ENCODE peak calls at places on chromosome 13, in six cellular contexts. F is IMR-90; A is NCI-H1930; P is stimulated activated CD4-positive, alpha-beta T cell treated with anti-CD3 and anti-CD28 coated beads, TNF-alpha, amount 100 ng/mL, for 1 hour; C is heart right ventricle; L is activated naive CD8-positive, alpha-beta T cell treated with anti-CD3 and anti-CD28 coated beads, Interleukin-2, amount 50 U/mL, for 24 hours. D is an unnamed sample.

GRCh38 chr13:77289844-77290243 is 37.0 kb downstream of the MYCBP2 start:
- DNase-seq in P (no peak), C (no peak), L (no peak), F (no peak), A (no peak), D (no peak)

GRCh38 chr13:44407891-44408290 is 34.3 kb downstream of the SERP2 start:
- DNase-seq in C (no peak), P (no peak), L (no peak), A (no peak), F (no peak), D (peak)

GRCh38 chr13:108705031-108705430 is 75.6 kb downstream of the MYO16 start:
- DNase-seq in P (no peak), L (no peak), A (no peak), C (no peak), F (no peak), D (no peak)

GRCh38 chr13:41064493-41064892 is 3.2 kb downstream of the WBP4 start:
- DNase-seq in A (no peak), F (peak), C (no peak), L (no peak), P (no peak), D (no peak)

GRCh38 chr13:93951153-93951552 is 528.3 kb downstream of the DCT start:
- DNase-seq in F (peak), P (no peak), L (no peak), A (no peak), C (no peak), D (no peak)

GRCh38 chr13:21986602-21987001 is 315.7 kb downstream of the FGF9 start:
- DNase-seq in C (peak), A (no peak), F (peak), P (no peak), L (no peak), D (no peak)

GRCh38 chr13:40974460-40975407 is 44.4 kb downstream of the ELF1 start:
- DNase-seq in A (no peak), F (peak), P (no peak), C (no peak), L (no peak), D (no peak)

GRCh38 chr13:47303626-47304025 is 406.8 kb upstream of the HTR2A start:
- DNase-seq in L (no peak), A (no peak), C (no peak), F (no peak), P (no peak), D (no peak)

D was measured in RWPE1.